ENCODE peak calls at places on chromosomes 16 and 17, in eight cellular contexts. M is CD8-positive, alpha-beta memory T cell; V is WERI-Rb-1; H is substantia nigra; S is heart left ventricle; R is colonic mucosa; E is ovary; L is psoas muscle. I is an unnamed sample.

GRCh38 chr16:9800180-9800738 is 382.0 kb downstream of the GRIN2A start:
- DNase-seq in M (no peak), V (no peak), H (no peak), S (no peak), R (no peak), E (no peak), L (no peak), I (no peak)

GRCh38 chr17:58083491-58084316 is 485 bp downstream of the DYNLL2 start:
- DNase-seq in M (peak; percentile 56), V (peak; percentile 52), H (peak; percentile 20), S (peak; percentile 72), R (peak; percentile 53), E (peak; percentile 63), L (peak; percentile 89), I (peak; percentile 77)

GRCh38 chr17:29577009-29577777 is 8.7 kb downstream of the TP53I13 start:
- DNase-seq in M (no peak), V (no peak), H (no peak), S (peak; percentile 5), R (peak; percentile 16), E (no peak), L (peak; percentile 48), I (no peak)

GRCh38 chr17:80872999-80873951 is 118.4 kb upstream of the CHMP6 start:
- DNase-seq in M (no peak), V (no peak), H (no peak), S (no peak), R (no peak), E (no peak), L (peak; percentile 77), I (no peak)

GRCh38 chr17:65278820-65279184 is 141.6 kb downstream of the RGS9 start:
- DNase-seq in M (no peak), V (no peak), H (no peak), S (no peak), R (no peak), E (no peak), L (no peak), I (no peak)

GRCh38 chr16:79337906-79338305 is 262.6 kb downstream of the MAF start:
- DNase-seq in M (no peak), V (no peak), H (no peak), S (no peak), R (no peak), E (no peak), L (no peak), I (no peak)

GRCh38 chr17:72556944-72557826 is 436.4 kb downstream of the SOX9 start:
- DNase-seq in M (peak; percentile 23), V (peak; percentile 87), H (peak; percentile 34), S (peak; percentile 27), R (peak; percentile 77), E (peak; percentile 26), L (peak; percentile 63), I (peak; percentile 41)

GRCh38 chr17:61495161-61495857 is 43.1 kb downstream of the TBX4 start:
- DNase-seq in M (no peak), V (no peak), H (no peak), S (no peak), R (no peak), E (no peak), L (no peak), I (no peak)

GRCh38 chr17:67606896-67607604 is 110.7 kb upstream of the NOL11 start:
- DNase-seq in M (no peak), V (no peak), H (no peak), S (no peak), R (no peak), E (no peak), L (no peak), I (peak; percentile 22)

GRCh38 chr17:80924807-80925610 is 66.6 kb upstream of the CHMP6 start:
- DNase-seq in M (no peak), V (no peak), H (no peak), S (no peak), R (no peak), E (no peak), L (peak; percentile 34), I (no peak)

GRCh38 chr17:77738666-77739531 is 219.6 kb upstream of the TNRC6C start:
- DNase-seq in M (no peak), V (no peak), H (no peak), S (peak; percentile 74), R (peak; percentile 17), E (no peak), L (no peak), I (peak; percentile 43)

GRCh38 chr17:72926171-72926570 is 166.3 kb downstream of the SLC39A11 start:
- DNase-seq in M (no peak), V (no peak), H (no peak), S (no peak), R (no peak), E (no peak), L (no peak), I (no peak)

GRCh38 chr16:53609536-53609935 is 94.1 kb downstream of the RPGRIP1L start:
- DNase-seq in M (no peak), V (peak; percentile 20), H (no peak), S (no peak), R (no peak), E (no peak), L (no peak), I (no peak)

GRCh38 chr16:68711421-68712139 is 25.5 kb upstream of the CDH1 start:
- DNase-seq in M (no peak), V (no peak), H (no peak), S (no peak), R (no peak), E (no peak), L (no peak), I (no peak)

GRCh38 chr17:59620518-59621259 is 994 bp downstream of the CLTC start:
- DNase-seq in M (peak; percentile 47), V (peak; percentile 73), H (no peak), S (peak; percentile 38), R (peak; percentile 68), E (peak; percentile 51), L (no peak), I (peak; percentile 35)

GRCh38 chr16:3135120-3135715 is 389 bp downstream of the ZNF213 start:
- DNase-seq in M (no peak), V (no peak), H (no peak), S (no peak), R (no peak), E (no peak), L (no peak), I (no peak)

GRCh38 chr17:39555368-39555767 is 52.4 kb downstream of the NEUROD2 start:
- DNase-seq in M (no peak), V (no peak), H (no peak), S (no peak), R (no peak), E (no peak), L (no peak), I (no peak)

GRCh38 chr17:39548494-39548893 is 59.2 kb downstream of the NEUROD2 start:
- DNase-seq in M (no peak), V (no peak), H (no peak), S (peak; percentile 33), R (no peak), E (no peak), L (no peak), I (no peak)

GRCh38 chr17:39551879-39552278 is 55.8 kb downstream of the NEUROD2 start:
- DNase-seq in M (no peak), V (no peak), H (no peak), S (no peak), R (no peak), E (no peak), L (no peak), I (no peak)

GRCh38 chr17:39547713-39548478 is 59.8 kb downstream of the NEUROD2 start:
- DNase-seq in M (peak; percentile 67), V (peak; percentile 72), H (no peak), S (peak; percentile 34), R (peak; percentile 78), E (peak; percentile 58), L (peak; percentile 83), I (peak; percentile 54)

GRCh38 chr17:39553326-39553945 is 54.3 kb downstream of the NEUROD2 start:
- DNase-seq in M (no peak), V (no peak), H (no peak), S (no peak), R (no peak), E (no peak), L (no peak), I (no peak)
- H3K27ac ChIP-seq in M (no peak overlapping the region), V (no peak overlapping the region), H (no peak overlapping the region), S (no peak overlapping the region), R (no peak overlapping the region), E (no peak overlapping the region), L (no peak overlapping the region), I (no peak overlapping the region)

GRCh38 chr17:45244725-45245656 is 16.9 kb downstream of the SPATA32 start:
- DNase-seq in M (no peak), V (no peak), H (no peak), S (no peak), R (no peak), E (no peak), L (no peak), I (no peak)
- H3K27ac ChIP-seq in M (no peak overlapping the region), V (no peak overlapping the region), H (no peak overlapping the region), S (no peak overlapping the region), R (no peak overlapping the region), E (no peak overlapping the region), L (no peak overlapping the region), I (no peak overlapping the region)

GRCh38 chr16:23500866-23501234 is 9.4 kb downstream of the GGA2 start:
- DNase-seq in M (no peak), V (no peak), H (no peak), S (no peak), R (no peak), E (no peak), L (no peak), I (no peak)
- H3K27ac ChIP-seq in M (no peak overlapping the region), V (no peak overlapping the region), H (no peak overlapping the region), S (no peak overlapping the region), R (no peak overlapping the region), E (no peak overlapping the region), L (no peak overlapping the region), I (no peak overlapping the region)

GRCh38 chr17:19005442-19005773 is 844 bp upstream of the FAM83G start:
- DNase-seq in M (no peak), V (no peak), H (no peak), S (no peak), R (no peak), E (no peak), L (no peak), I (peak; percentile 3)
- H3K27ac ChIP-seq in M (no peak overlapping the region), V (no peak overlapping the region), H (no peak overlapping the region), S (no peak overlapping the region), R (no peak overlapping the region), E (no peak overlapping the region), L (peak overlapping the region; percentile 53), I (no peak overlapping the region)

GRCh38 chr16:58756650-58757332 is 22.7 kb upstream of the GOT2 start:
- DNase-seq in M (no peak), V (no peak), H (no peak), S (no peak), R (no peak), E (no peak), L (no peak), I (no peak)

GRCh38 chr16:58753711-58754134 is 19.6 kb upstream of the GOT2 start:
- DNase-seq in M (no peak), V (no peak), H (no peak), S (no peak), R (no peak), E (no peak), L (peak; percentile 54), I (no peak)

GRCh38 chr16:58755989-58756649 is 22.0 kb upstream of the GOT2 start:
- DNase-seq in M (peak; percentile 59), V (peak; percentile 80), H (peak; percentile 28), S (peak; percentile 57), R (peak; percentile 76), E (peak; percentile 54), L (peak; percentile 83), I (peak; percentile 62)
- H3K27ac ChIP-seq in M (no peak overlapping the region), V (no peak overlapping the region), H (no peak overlapping the region), S (no peak overlapping the region), R (no peak overlapping the region), E (no peak overlapping the region), L (no peak overlapping the region), I (no peak overlapping the region)